ENCODE peak calls at places on chromosomes 7 and 10, in four cellular contexts. H is H9, U is mesendoderm, K is IMR-90. P is an unnamed sample.

GRCh38 chr10:8273749-8274148 is 219.3 kb downstream of the GATA3 start:
- DNase-seq in H (no peak), U (no peak), K (no peak), P (no peak)

GRCh38 chr10:71848325-71849277 is 2.5 kb downstream of the PSAP start:
- DNase-seq in H (no peak), U (no peak), K (peak), P (no peak)

GRCh38 chr7:159104188-159105030 is 40.3 kb downstream of the VIPR2 start:
- DNase-seq in H (no peak), U (no peak), K (no peak), P (no peak)

GRCh38 chr10:17536221-17536620 is 81.0 kb downstream of the HACD1 start:
- DNase-seq in H (no peak), U (no peak), K (no peak), P (no peak)

GRCh38 chr7:19110778-19111175 is 6.7 kb downstream of the TWIST1 start:
- DNase-seq in H (no peak), U (no peak), K (no peak), P (no peak)

GRCh38 chr7:2166625-2167280 is 66.0 kb downstream of the MAD1L1 start:
- DNase-seq in H (peak), U (no peak), K (no peak), P (no peak)

GRCh38 chr7:81638216-81638615 is 131.6 kb downstream of the HGF start:
- DNase-seq in H (no peak), U (no peak), K (peak), P (no peak)

GRCh38 chr7:132422502-132423101 is 153.7 kb downstream of the PLXNA4 start:
- DNase-seq in H (no peak), U (no peak), K (no peak), P (no peak)

GRCh38 chr7:159227433-159227832 is 82.8 kb upstream of the VIPR2 start:
- DNase-seq in H (no peak), U (no peak), K (no peak), P (no peak)

GRCh38 chr10:114429581-114430335 is 25.5 kb upstream of the AFAP1L2 start:
- DNase-seq in H (no peak), U (peak), K (no peak), P (no peak)

GRCh38 chr7:46173526-46174191 is 252.6 kb upstream of the IGFBP3 start:
- DNase-seq in H (no peak), U (no peak), K (no peak), P (no peak)

GRCh38 chr7:21767300-21767900 is 178.3 kb downstream of the CDCA7L start:
- DNase-seq in H (peak), U (peak), K (peak), P (peak)

GRCh38 chr7:35648367-35648766 is 46.6 kb downstream of the HERPUD2 start:
- DNase-seq in H (no peak), U (no peak), K (no peak), P (no peak)

GRCh38 chr10:49350856-49351532 is 44.9 kb downstream of the DRGX start:
- DNase-seq in H (no peak), U (no peak), K (no peak), P (no peak)

GRCh38 chr7:143417734-143418378 is 9.2 kb upstream of the EPHA1 start:
- DNase-seq in H (no peak), U (no peak), K (peak), P (no peak)

GRCh38 chr7:123148813-123149212 is 51.0 kb downstream of the SLC13A1 start:
- DNase-seq in H (no peak), U (no peak), K (no peak), P (no peak)

GRCh38 chr10:83062871-83063270 is 1076.4 kb upstream of the GHITM start:
- DNase-seq in H (no peak), U (peak), K (no peak), P (no peak)

GRCh38 chr10:103781329-103782061 is 73.9 kb downstream of the SH3PXD2A start:
- DNase-seq in H (no peak), U (peak), K (peak), P (no peak)

GRCh38 chr10:117938104-117938503 is 108.6 kb downstream of the RAB11FIP2 start:
- DNase-seq in H (no peak), U (no peak), K (no peak), P (no peak)

GRCh38 chr7:121187222-121187621 is 141.6 kb upstream of the WNT16 start:
- DNase-seq in H (no peak), U (no peak), K (no peak), P (no peak)

GRCh38 chr10:5293691-5294550 is 70.8 kb upstream of the UCN3 start:
- DNase-seq in H (peak), U (peak), K (peak), P (peak)

GRCh38 chr7:156065400-156065799 is 253.1 kb upstream of the SHH start:
- DNase-seq in H (no peak), U (no peak), K (no peak), P (no peak)

GRCh38 chr7:17912536-17913235 is 27.6 kb downstream of the SNX13 start:
- DNase-seq in H (no peak), U (no peak), K (no peak), P (no peak)

GRCh38 chr10:77031531-77031930 is 606.1 kb downstream of the KCNMA1 start:
- DNase-seq in H (no peak), U (no peak), K (no peak), P (no peak)

GRCh38 chr10:15374156-15374555 is 3.1 kb upstream of the FAM171A1 start:
- DNase-seq in H (no peak), U (peak), K (no peak), P (no peak)

GRCh38 chr7:158284121-158284520 is 303.5 kb downstream of the PTPRN2 start:
- DNase-seq in H (peak), U (no peak), K (no peak), P (peak)

GRCh38 chr10:106618611-106619010 is 545.9 kb downstream of the SORCS1 start:
- DNase-seq in H (no peak), U (no peak), K (no peak), P (no peak)

GRCh38 chr10:115857856-115858255 is 415.1 kb downstream of the GFRA1 start:
- DNase-seq in H (no peak), U (no peak), K (no peak), P (no peak)

GRCh38 chr7:49718755-49719154 is 54.7 kb upstream of the VWC2 start:
- DNase-seq in H (no peak), U (no peak), K (no peak), P (no peak)

GRCh38 chr7:116588225-116588624 is 63.4 kb downstream of the CAV1 start:
- DNase-seq in H (no peak), U (peak), K (peak), P (no peak)

GRCh38 chr7:27172823-27173411 is 1.2 kb downstream of the HOXA10 start:
- DNase-seq in H (peak), U (peak), K (no peak), P (no peak)

GRCh38 chr10:124650820-124651401 is 93.3 kb downstream of the FAM53B start:
- DNase-seq in H (no peak), U (no peak), K (no peak), P (no peak)

GRCh38 chr10:60314306-60314940 is 75.3 kb downstream of the ANK3 start:
- DNase-seq in H (no peak), U (no peak), K (peak), P (no peak)

GRCh38 chr7:44764665-44765578 is 16.3 kb downstream of the ZMIZ2 start:
- DNase-seq in H (no peak), U (no peak), K (no peak), P (no peak)

GRCh38 chr7:74542558-74543117 is 88.9 kb downstream of the GTF2IRD1 start:
- DNase-seq in H (no peak), U (no peak), K (no peak), P (no peak)

GRCh38 chr7:80249619-80250305 is 115.1 kb downstream of the GNAI1 start:
- DNase-seq in H (no peak), U (no peak), K (peak), P (no peak)

GRCh38 chr7:126079151-126079550 is 1149.5 kb upstream of the POT1 start:
- DNase-seq in H (no peak), U (peak), K (no peak), P (no peak)

GRCh38 chr7:97859606-97860204 is 12.5 kb downstream of the ASNS start:
- DNase-seq in H (no peak), U (no peak), K (peak), P (no peak)

GRCh38 chr7:133883591-133883990 is 243.5 kb upstream of the LRGUK start:
- DNase-seq in H (no peak), U (no peak), K (no peak), P (no peak)
- H3K56ac ChIP-seq in H (no peak), U (no peak), K (no peak), P (no peak)

GRCh38 chr10:121260383-121260782 is 337.9 kb downstream of the FGFR2 start:
- DNase-seq in H (no peak), U (no peak), K (no peak), P (no peak)
- H3K56ac ChIP-seq in H (no peak), U (no peak), K (no peak), P (no peak)

DNA sequence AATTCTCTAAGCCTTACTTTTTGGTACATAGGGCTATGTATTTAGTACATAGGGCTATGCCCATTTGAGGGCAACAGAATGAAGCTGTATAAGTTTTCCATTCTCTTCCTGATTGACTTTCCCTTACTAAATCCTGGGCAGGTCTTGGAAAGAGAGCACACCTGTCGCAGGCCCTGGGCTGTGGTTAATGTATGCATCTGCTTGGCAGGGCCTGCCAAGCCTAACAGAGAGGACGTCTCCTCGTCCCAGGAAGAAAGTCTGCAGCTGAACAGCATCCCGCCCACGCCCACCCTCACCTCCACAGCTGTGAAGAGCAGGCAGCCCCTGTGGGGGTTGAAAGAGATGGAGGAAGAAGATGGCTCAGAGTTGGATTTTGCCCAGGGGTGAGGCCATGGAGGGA is 8.9 kb upstream of the PVRIG start:
- DNase-seq in H (no peak), U (no peak), K (no peak), P (no peak)
- H3K56ac ChIP-seq in H (no peak), U (no peak), K (no peak), P (no peak)

DNA sequence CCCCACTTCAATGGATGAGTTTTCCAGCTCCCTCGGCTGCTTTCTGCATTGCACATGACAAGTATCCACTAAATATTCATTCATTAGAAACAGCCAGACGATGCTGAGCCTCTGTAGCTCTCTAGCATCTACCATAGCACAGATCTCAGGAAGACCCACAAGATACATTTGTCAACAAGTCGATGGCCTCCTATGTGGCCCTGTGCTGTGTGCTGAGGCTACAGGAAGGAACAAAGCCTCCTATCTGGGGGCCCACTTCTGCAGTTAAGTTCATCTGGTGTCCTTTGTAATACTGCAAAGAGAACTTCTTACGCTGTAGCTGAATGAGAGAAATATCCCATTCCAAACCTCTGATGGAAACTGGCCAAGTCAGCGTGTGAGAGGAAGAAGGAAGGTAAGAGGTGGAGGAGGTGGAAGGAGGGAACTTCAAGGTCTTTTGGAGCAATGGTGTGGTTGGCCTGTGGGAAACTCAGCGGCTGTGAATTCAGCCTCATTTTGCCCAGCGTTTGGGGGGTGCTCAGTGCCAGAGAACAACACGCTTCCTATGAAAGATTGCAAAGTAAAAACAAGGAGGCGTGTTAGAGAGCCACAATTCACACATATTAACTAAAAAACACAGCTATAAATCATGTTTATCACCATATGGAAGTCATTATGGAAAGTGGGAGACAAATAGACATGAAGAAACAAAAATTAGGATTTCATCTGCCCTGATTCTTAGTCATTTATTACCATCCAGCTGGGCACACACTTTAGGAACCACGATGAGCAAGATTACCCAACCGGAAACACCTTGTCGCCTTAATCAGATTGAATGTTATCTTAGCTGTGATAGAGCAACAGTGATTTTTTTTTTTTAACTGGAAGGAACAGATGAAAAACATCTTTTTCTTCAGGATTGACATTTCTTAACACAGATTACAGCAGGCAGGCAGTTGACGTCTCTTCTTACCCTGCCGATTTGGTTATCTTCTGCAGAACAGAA is 62.2 kb upstream of the USP6NL start:
- DNase-seq in H (no peak), U (no peak), K (no peak), P (no peak)
- H3K56ac ChIP-seq in H (no peak), U (no peak), K (no peak), P (no peak)

GRCh38 chr7:31775511-31775910 is 88.5 kb downstream of the PPP1R17 start:
- DNase-seq in H (no peak), U (peak), K (no peak), P (no peak)
- H3K56ac ChIP-seq in H (no peak), U (no peak), K (no peak), P (no peak)

DNA sequence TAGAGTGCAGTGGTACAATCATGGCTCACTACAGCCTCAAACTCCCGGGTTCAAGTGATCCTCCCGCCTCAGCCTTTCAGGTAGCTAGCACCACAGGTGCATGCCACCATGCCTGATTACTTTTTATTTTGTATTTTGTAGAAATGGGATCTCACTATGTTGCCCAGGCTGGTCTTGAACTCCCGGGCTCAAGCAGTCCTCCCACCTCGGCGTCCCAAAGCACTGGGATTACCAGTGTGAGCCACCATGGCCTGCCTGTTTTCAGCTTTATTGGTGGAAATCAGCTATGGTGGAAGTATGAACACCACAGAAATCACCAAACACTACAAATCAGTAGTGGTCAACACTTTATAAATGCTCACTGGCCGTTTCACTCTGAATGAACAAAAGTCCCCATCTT is 299.9 kb upstream of the LYZL1 start:
- DNase-seq in H (no peak), U (no peak), K (no peak), P (no peak)
- H3K56ac ChIP-seq in H (no peak), U (no peak), K (no peak), P (no peak)

GRCh38 chr7:47720907-47721244 is 139.0 kb upstream of the TNS3 start:
- DNase-seq in H (no peak), U (no peak), K (no peak), P (no peak)
- H3K56ac ChIP-seq in H (no peak), U (no peak), K (no peak), P (no peak)

GRCh38 chr10:44982114-44982460 is 3.5 kb upstream of the DEPP1 start:
- DNase-seq in H (no peak), U (no peak), K (no peak), P (no peak)

GRCh38 chr10:44982496-44982895 is 3.9 kb upstream of the DEPP1 start:
- DNase-seq in H (no peak), U (no peak), K (no peak), P (no peak)

GRCh38 chr10:44984671-44985101 is 6.1 kb upstream of the DEPP1 start:
- DNase-seq in H (no peak), U (no peak), K (no peak), P (no peak)

GRCh38 chr10:44983895-44984278 is 5.3 kb upstream of the DEPP1 start:
- DNase-seq in H (no peak), U (no peak), K (no peak), P (no peak)

GRCh38 chr10:44983066-44983894 is 4.7 kb upstream of the DEPP1 start:
- DNase-seq in H (no peak), U (no peak), K (no peak), P (no peak)
- H3K56ac ChIP-seq in H (no peak), U (no peak), K (no peak), P (no peak)

GRCh38 chr7:128365432-128365831 is 3.9 kb upstream of the PRRT4 start:
- DNase-seq in H (no peak), U (no peak), K (no peak), P (no peak)

GRCh38 chr7:128370491-128370890 is 9.0 kb upstream of the PRRT4 start:
- DNase-seq in H (no peak), U (no peak), K (no peak), P (no peak)

GRCh38 chr7:128366290-128366689 is 4.8 kb upstream of the PRRT4 start:
- DNase-seq in H (no peak), U (no peak), K (no peak), P (no peak)

GRCh38 chr7:128364166-128364565 is 2.7 kb upstream of the PRRT4 start:
- DNase-seq in H (no peak), U (no peak), K (no peak), P (no peak)

DNA sequence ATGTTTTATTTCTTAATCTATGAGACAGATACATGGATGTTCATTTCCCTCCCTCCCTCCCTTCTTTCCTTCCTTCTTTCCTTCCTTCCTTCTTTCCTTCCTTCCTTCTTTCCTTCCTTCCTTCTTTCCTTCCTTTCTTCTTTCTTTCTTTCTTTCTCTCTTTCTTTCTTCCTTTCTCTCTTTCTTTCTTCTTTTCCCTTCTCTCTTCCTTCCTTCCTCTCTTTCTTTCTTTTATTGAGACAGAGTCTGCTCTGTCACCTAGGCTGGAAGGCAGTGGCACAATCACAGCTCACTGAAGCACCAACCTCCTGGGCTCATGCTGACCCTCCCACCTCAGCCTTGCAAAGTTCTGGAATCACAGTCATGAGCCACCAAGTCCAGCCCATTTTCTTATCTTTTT is 5.5 kb upstream of the PRRT4 start:
- DNase-seq in H (no peak), U (no peak), K (no peak), P (no peak)
- H3K56ac ChIP-seq in H (no peak), U (no peak), K (no peak), P (no peak)

DNA sequence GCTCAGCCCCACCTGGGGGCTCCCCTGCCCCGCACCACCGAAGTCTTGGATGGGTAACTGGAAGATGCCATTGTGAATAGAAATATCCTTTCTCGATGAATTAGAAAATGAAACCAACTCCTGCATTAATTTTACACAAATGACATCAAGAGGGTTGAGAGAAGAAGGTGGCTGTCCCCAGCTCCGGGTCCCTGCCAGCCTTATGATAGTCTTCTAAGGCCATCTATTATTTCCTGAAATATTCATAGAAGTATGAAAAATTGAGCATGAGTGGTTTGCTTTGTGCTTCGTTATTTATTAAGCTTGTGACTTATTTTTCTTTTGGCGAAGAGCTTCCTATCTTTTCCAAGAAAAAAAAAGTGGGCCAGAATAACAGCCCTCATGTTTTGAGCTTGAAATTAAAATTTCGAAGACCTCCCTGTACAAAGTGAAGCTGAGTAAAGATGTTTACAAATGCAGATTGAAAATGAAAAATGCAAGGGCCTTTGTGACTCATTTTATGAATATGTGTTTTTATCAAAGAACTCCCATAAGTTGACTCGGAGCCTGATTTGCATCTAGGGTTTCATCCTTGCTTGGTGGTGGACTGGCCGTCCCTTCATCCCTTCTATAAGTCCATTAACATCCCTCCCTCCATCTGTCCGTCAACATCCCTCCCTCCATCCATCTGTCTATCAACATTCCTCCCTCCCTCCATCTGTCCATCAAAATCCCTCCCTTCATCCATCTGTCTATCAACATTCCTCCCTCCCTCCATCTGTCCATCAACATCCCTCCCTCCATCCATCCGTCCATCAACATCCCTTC is 20.5 kb upstream of the CFAP46 start:
- DNase-seq in H (no peak), U (no peak), K (peak), P (no peak)
- H3K56ac ChIP-seq in H (no peak), U (no peak), K (no peak), P (no peak)

P was measured in H1.